ENCODE peak calls at places on chromosome 14, in six cellular contexts. F is CD8-positive, alpha-beta T cell; P is psoas muscle; G is gastrocnemius medialis; H is stomach; T is neural progenitor cell. A is an unnamed sample. For H3K4me1, the result is how much of the 10 kb centered on the place peaks cover.

GRCh38 chr14:90675399-90675798 is 140.8 kb downstream of the TTC7B start:
- DNase-seq in P (peak), F (no peak), H (no peak), G (peak), T (no peak), A (no peak)

GRCh38 chr14:31258427-31259039 is 50.9 kb upstream of the HECTD1 start:
- DNase-seq in H (no peak), P (no peak), F (no peak), G (no peak), T (no peak), A (no peak)

GRCh38 chr14:100640481-100641273 is 53.5 kb upstream of the BEGAIN start:
- DNase-seq in F (peak), T (no peak), H (peak), P (no peak), G (no peak), A (peak)

GRCh38 chr14:87052646-87053225 is 940.2 kb downstream of the GALC start:
- DNase-seq in P (no peak), G (no peak), H (no peak), T (no peak), F (no peak), A (no peak)

GRCh38 chr14:26286806-26287205 is 311.0 kb downstream of the NOVA1 start:
- DNase-seq in F (no peak), T (no peak), G (no peak), H (no peak), P (no peak), A (no peak)

GRCh38 chr14:78997811-78998210 is 827.6 kb downstream of the NRXN3 start:
- DNase-seq in F (no peak), T (no peak), P (no peak), H (no peak), G (no peak), A (peak)

GRCh38 chr14:22070119-22070982 is 396.7 kb upstream of the OR4E1 start:
- DNase-seq in H (no peak), T (peak), F (peak), G (peak), P (peak), A (peak)

GRCh38 chr14:81434230-81434629 is 34.1 kb upstream of the STON2 start:
- DNase-seq in F (no peak), H (no peak), G (no peak), T (peak), P (no peak), A (no peak)

GRCh38 chr14:91438845-91439244 is 21.2 kb upstream of the CCDC88C start:
- DNase-seq in T (no peak), F (no peak), G (no peak), H (no peak), P (no peak), A (no peak)

GRCh38 chr14:50452979-50453705 is 56.5 kb upstream of the CDKL1 start:
- DNase-seq in G (no peak), P (no peak), H (no peak), T (no peak), F (no peak), A (no peak)

GRCh38 chr14:77554207-77554606 is 55.6 kb upstream of the ISM2 start:
- DNase-seq in H (no peak), P (no peak), T (no peak), F (no peak), G (no peak), A (no peak)

GRCh38 chr14:90893510-90893909 is 77.3 kb upstream of the TTC7B start:
- DNase-seq in H (no peak), T (no peak), G (no peak), P (no peak), F (no peak), A (no peak)

GRCh38 chr14:100882026-100882967 is 21.2 kb downstream of the RTL1 start:
- DNase-seq in H (no peak), F (no peak), P (peak), G (no peak), T (no peak), A (peak)

DNA sequence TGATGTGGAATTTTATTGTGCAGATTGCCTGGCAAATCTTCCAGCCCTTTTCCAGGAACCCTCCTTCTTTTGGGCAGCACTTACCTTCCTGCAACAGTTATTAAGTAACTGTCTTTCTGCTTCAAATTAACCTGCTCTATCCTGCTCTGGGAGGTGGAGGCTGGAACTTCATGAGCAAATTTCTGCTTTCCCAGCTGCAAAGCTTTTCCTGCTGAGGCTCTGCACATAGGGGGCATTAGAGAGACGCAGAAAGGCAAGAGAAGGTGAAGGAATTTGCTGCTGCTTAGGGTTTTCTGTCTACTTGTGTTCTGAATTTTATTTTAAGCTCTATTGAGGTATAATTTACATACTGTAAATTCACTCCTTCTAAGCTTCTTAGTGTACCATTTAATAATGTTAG is 259.2 kb downstream of the PCNX1 start:
- DNase-seq in G (no peak), P (no peak), T (peak), F (no peak), H (no peak), A (no peak)
- TF ChIP-seq CTCF in G (no peak), P (no peak), T (peak), F (no peak), H (no peak), A (no peak)

GRCh38 chr14:34172052-34172451 is 221.2 kb upstream of the EGLN3 start:
- DNase-seq in T (no peak), F (no peak), P (no peak), H (no peak), G (no peak), A (no peak)

GRCh38 chr14:34174973-34175372 is 224.1 kb upstream of the EGLN3 start:
- DNase-seq in P (no peak), H (no peak), G (no peak), T (no peak), F (no peak), A (no peak)

GRCh38 chr14:34172477-34173368 is 221.8 kb upstream of the EGLN3 start:
- DNase-seq in T (no peak), G (peak), P (peak), H (no peak), F (no peak), A (no peak)

GRCh38 chr14:34173916-34174315 is 223.0 kb upstream of the EGLN3 start:
- DNase-seq in T (no peak), G (no peak), P (no peak), F (no peak), H (no peak), A (no peak)

GRCh38 chr14:34175574-34175973 is 224.7 kb upstream of the EGLN3 start:
- DNase-seq in F (no peak), T (no peak), G (no peak), P (no peak), H (no peak), A (no peak)
- H3K4me3 ChIP-seq in F (no peak), T (no peak), G (no peak), P (no peak), H (no peak), A (no peak)

DNA sequence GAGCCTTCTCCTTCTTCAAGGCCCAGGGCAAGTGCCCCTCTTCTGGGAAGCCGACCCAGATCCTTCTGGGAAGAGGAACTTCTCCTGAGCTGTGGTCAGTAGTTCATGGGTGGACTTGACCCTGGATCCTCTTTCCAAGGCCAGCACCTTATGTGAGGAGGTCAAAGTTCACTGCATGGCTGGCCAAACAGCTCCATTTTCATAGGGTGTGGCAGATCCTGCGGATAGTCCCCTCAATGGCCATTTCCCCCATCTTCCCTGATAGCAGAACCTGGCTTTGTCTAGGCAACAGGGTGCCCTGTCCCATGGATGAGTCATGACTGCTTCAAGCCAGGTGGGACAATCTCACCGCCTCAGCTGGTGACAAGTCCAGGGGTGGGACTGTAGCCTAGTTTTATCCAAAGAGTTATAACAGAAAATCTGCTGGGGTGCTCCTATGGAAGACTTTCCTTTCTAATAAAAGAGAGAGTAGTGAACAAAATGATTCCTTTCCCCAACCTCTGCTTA is 10.3 kb downstream of the ASB2 start:
- DNase-seq in G (peak), P (no peak), H (no peak), T (no peak), F (no peak), A (no peak)
- H3K4me1 ChIP-seq in G (half or more), P (half or more), H (under half), T (under half), F (under half), A (under half)

DNA sequence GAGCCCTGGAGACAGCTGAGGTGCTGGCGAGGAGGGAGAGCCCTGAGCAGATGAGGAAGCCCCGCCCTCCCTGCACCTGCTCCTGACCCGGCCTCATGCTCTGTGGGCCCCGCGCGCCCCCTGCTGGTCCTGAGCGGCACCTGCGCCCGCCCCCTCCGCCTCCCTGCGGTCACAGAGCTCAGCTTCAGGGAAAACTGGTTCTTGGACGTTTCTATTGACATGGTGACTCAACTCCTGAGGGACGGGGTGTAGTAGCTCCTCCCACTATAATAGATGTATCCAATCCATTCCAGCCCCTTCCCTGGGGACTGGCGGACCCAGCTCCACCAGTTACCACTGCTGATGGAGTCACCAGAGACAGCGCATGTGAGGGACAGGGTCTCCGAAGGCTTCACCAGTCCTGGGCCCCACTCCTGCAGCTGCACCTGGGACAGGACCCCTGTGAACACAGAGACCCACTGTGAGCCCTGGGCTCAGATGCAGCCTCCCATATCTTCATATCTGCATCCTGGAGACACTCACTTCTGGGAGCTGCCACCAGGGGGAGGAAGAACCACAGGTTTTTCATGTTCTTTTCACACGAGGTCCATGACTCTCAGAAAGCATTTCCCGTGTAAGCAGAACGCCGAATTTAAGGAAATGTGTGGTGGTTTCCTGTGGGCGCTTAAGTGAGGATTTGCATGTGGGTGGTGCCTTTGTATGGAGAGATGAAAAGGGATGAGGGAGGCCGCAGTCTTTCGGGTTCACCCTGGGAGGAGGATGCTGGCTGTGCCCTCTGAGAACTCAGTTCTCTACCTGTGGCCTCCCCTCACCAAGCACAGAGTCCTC is 1346.5 kb downstream of the TMEM121 start:
- DNase-seq in F (peak), T (no peak), H (peak), G (no peak), P (peak), A (peak)
- TF ChIP-seq CTCF in F (peak), T (no peak), H (no peak), G (no peak), P (no peak), A (peak)

GRCh38 chr14:65170318-65170717 is 68.0 kb upstream of the MAX start:
- DNase-seq in H (no peak), F (no peak), G (no peak), T (no peak), P (no peak), A (no peak)
- H3K4me3 ChIP-seq in H (no peak), F (no peak), G (peak), T (no peak), P (peak), A (no peak)

GRCh38 chr14:105333613-105334364 is 19.2 kb downstream of the PACS2 start:
- DNase-seq in T (no peak), F (no peak), G (no peak), P (no peak), H (no peak), A (peak)
- H3K4me1 ChIP-seq in T (under half), F (under half), G (half or more), P (half or more), H (under half), A (under half)

GRCh38 chr14:76331328-76332011 is 44.5 kb upstream of the ESRRB start:
- DNase-seq in G (no peak), P (no peak), F (no peak), H (no peak), T (no peak), A (no peak)

GRCh38 chr14:76328457-76329137 is 47.3 kb upstream of the ESRRB start:
- DNase-seq in H (no peak), F (no peak), P (no peak), T (no peak), G (peak), A (no peak)

GRCh38 chr14:76330411-76331327 is 45.3 kb upstream of the ESRRB start:
- DNase-seq in H (no peak), F (no peak), G (no peak), T (no peak), P (no peak), A (no peak)

GRCh38 chr14:76329150-76329881 is 46.6 kb upstream of the ESRRB start:
- DNase-seq in G (no peak), T (peak), P (no peak), F (no peak), H (no peak), A (no peak)

DNA sequence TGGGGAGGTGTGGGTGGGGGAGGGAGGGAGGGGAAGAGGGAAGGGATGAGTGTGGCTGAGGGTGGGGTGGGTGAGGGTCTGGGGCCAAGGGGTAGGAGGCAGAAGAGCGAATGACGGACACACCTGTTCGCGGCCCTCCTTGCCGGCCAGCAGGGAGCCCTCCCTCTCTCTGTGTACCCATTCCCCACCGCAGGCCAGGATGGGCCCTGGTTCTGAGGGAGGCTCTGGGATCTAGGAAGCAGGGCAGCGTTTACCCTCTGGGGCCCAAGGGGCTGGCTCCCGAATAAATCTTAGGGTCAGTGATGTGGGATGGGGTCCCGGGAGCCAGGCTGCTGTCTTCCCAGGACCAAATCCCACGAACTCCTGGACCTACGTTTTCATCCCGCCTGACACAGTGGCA is 46.0 kb upstream of the ESRRB start:
- DNase-seq in T (peak), F (no peak), H (no peak), P (no peak), G (no peak), A (no peak)
- TF ChIP-seq CTCF in T (no peak), F (no peak), H (no peak), P (no peak), G (no peak), A (no peak)

GRCh38 chr14:105023144-105023543 is 2.3 kb upstream of the CDCA4 start:
- DNase-seq in F (no peak), T (no peak), G (no peak), P (no peak), H (no peak), A (no peak)

GRCh38 chr14:105021656-105022275 is 883 bp upstream of the CDCA4 start:
- DNase-seq in G (no peak), F (peak), P (no peak), H (peak), T (peak), A (peak)

GRCh38 chr14:105023791-105024480 is 3.1 kb upstream of the CDCA4 start:
- DNase-seq in H (no peak), F (no peak), P (no peak), G (no peak), T (no peak), A (no peak)

GRCh38 chr14:105020815-105021655 is at the start of gene CDCA4:
- DNase-seq in G (peak), P (peak), T (peak), F (peak), H (peak), A (peak)

DNA sequence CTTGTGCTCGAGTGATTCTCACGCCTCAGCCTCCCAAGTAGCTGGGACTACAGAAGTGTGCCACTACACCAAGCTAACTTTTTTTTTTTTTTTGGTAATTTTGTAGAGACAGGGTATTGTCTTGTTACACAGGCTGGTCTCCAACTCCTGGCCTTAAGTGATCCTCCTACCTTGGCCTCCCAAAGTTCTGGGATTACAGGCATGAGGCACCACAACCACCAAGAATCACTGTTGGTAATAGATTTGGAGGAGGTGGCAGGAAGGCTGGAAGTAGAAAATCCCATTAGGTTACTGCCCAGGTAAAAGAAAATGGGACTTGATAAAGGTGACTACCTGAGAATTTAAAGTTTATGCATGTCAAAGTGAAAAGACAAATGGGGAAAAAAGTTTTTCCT is 1.4 kb upstream of the CDCA4 start:
- DNase-seq in H (no peak), F (no peak), P (no peak), T (no peak), G (no peak), A (no peak)
- H3K4me3 ChIP-seq in H (peak), F (no peak), P (peak), T (peak), G (peak), A (no peak)

GRCh38 chr14:59331217-59331616 is 134.0 kb downstream of the GPR135 start:
- DNase-seq in T (peak), H (no peak), P (no peak), G (no peak), F (no peak), A (no peak)
- H3K4me1 ChIP-seq in T (under half), H (under half), P (under half), G (under half), F (under half), A (under half)

GRCh38 chr14:72543325-72543724 is 350.6 kb downstream of the DPF3 start:
- DNase-seq in P (no peak), H (no peak), T (no peak), F (no peak), G (no peak), A (no peak)

GRCh38 chr14:72544615-72545387 is 349.1 kb downstream of the DPF3 start:
- DNase-seq in T (peak), G (no peak), H (no peak), F (no peak), P (no peak), A (no peak)

GRCh38 chr14:72541546-72541945 is 352.4 kb downstream of the DPF3 start:
- DNase-seq in H (no peak), G (no peak), T (no peak), F (no peak), P (no peak), A (no peak)

GRCh38 chr14:72538387-72538786 is 355.5 kb downstream of the DPF3 start:
- DNase-seq in H (no peak), P (no peak), G (no peak), T (no peak), F (no peak), A (no peak)

DNA sequence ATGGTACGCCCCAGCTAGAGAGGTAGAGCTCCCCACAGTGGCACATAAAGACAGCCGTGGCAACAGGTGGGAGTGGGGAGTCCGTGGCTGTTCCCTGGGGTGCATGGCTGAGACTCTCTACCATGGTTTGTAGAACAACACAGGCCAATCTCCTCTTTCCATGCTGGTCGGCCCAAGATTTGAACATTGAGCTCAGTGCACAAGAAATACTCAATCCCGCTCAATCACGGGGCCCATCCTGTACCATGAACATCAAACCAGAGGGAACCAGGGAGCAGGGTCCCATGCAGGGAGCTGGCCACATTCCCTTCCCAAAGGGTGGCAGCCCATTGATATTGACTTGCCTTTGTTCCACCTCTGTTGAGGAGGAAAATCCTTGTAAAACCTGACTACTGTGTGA is 353.1 kb downstream of the DPF3 start:
- DNase-seq in T (no peak), H (no peak), P (no peak), F (no peak), G (no peak), A (no peak)
- TF ChIP-seq CTCF in T (no peak), H (no peak), P (no peak), F (no peak), G (no peak), A (no peak)